ENCODE peak calls at places on chromosomes 4 and X, in eight cellular contexts. N is HCT116, A is omental fat pad, F is fibroblast of mammary gland, L is GM23338, S is GM19239, V is fibroblast of lung, X is HEK293T. E is an unnamed sample.

GRCh38 chrX:51614353-51614752 is 4.4 kb downstream of the CENPVL3 start:
- DNase-seq in N (peak), A (no peak), F (peak), L (peak), S (peak), V (peak), X (peak), E (no peak)

GRCh38 chr4:1579834-1580686 is 104.1 kb downstream of the FAM53A start:
- DNase-seq in N (peak), A (no peak), F (peak), L (peak), S (peak), V (peak), X (peak), E (peak)

GRCh38 chr4:77952399-77952974 is 89.9 kb downstream of the MRPL1 start:
- DNase-seq in N (no peak), A (no peak), F (no peak), L (no peak), S (no peak), V (no peak), X (no peak), E (no peak)

GRCh38 chr4:183658362-183659028 is 490 bp downstream of the RWDD4 start:
- DNase-seq in N (no peak), A (peak), F (no peak), L (peak), S (peak), V (no peak), X (no peak), E (peak)

GRCh38 chr4:98686847-98687246 is 28.4 kb upstream of the TSPAN5 start:
- DNase-seq in N (no peak), A (no peak), F (no peak), L (no peak), S (no peak), V (no peak), X (no peak), E (no peak)

GRCh38 chr4:87916636-87917035 is 58.9 kb upstream of the SPP1 start:
- DNase-seq in N (no peak), A (no peak), F (no peak), L (no peak), S (no peak), V (peak), X (no peak), E (no peak)

GRCh38 chr4:80335554-80336358 is at the start of gene CFAP299:
- DNase-seq in N (peak), A (peak), F (peak), L (peak), S (peak), V (peak), X (peak), E (peak)

GRCh38 chr4:70505152-70505748 is 13.1 kb upstream of the AMTN start:
- DNase-seq in N (peak), A (no peak), F (peak), L (peak), S (peak), V (peak), X (peak), E (peak)

GRCh38 chr4:52368895-52369294 is 290.2 kb downstream of the USP46 start:
- DNase-seq in N (no peak), A (no peak), F (no peak), L (no peak), S (no peak), V (no peak), X (no peak), E (no peak)

GRCh38 chrX:40068048-40068447 is 29.7 kb downstream of the BCOR start:
- DNase-seq in N (no peak), A (no peak), F (peak), L (no peak), S (no peak), V (no peak), X (no peak), E (no peak)

GRCh38 chrX:105803891-105804290 is 18.4 kb upstream of the NRK start:
- DNase-seq in N (no peak), A (no peak), F (no peak), L (no peak), S (no peak), V (no peak), X (no peak), E (no peak)

GRCh38 chrX:70044541-70045245 is 5.0 kb downstream of the AWAT2 start:
- DNase-seq in N (no peak), A (no peak), F (peak), L (no peak), S (no peak), V (no peak), X (no peak), E (no peak)

E was measured in LoVo.